ENCODE peak calls at places on chromosomes 4 and X, in eight cellular contexts. O is cardiac fibroblast, T is fibroblast of mammary gland, S is cardiac muscle cell, B is testis, V is fibroblast of the aortic adventitia, K is neural progenitor cell, P is endodermal cell. G is an unnamed sample.

GRCh38 chr4:166252487-166253402 is 379.7 kb downstream of the TLL1 start:
- DNase-seq in K (peak; percentile 57), O (peak; percentile 46), T (peak; percentile 24), S (peak; percentile 38), B (peak; percentile 44), V (peak; percentile 27), P (peak; percentile 60), G (peak; percentile 51)

GRCh38 chr4:75892508-75892907 is 9.7 kb downstream of the PPEF2 start:
- DNase-seq in K (peak; percentile 13), P (peak; percentile 79), T (no peak), S (no peak), V (no peak), B (no peak), O (no peak), G (no peak)

GRCh38 chrX:110852180-110852579 is 56.6 kb upstream of the CHRDL1 start:
- DNase-seq in K (peak; percentile 40), S (peak; percentile 54), P (peak; percentile 61), V (peak; percentile 21), T (peak; percentile 33), B (no peak), O (peak; percentile 24), G (peak; percentile 21)

GRCh38 chr4:146637853-146638800 is 566 bp upstream of the POU4F2 start:
- DNase-seq in S (peak; percentile 18), B (peak; percentile 19), P (peak; percentile 80), T (no peak), K (peak; percentile 46), V (no peak), O (no peak), G (no peak)

GRCh38 chr4:180665994-180666818 is 1577.0 kb upstream of the TENM3 start:
- DNase-seq in V (peak; percentile 32), K (peak; percentile 86), B (peak; percentile 40), S (peak; percentile 84), O (peak; percentile 40), P (peak; percentile 70), T (peak; percentile 68), G (peak; percentile 72)

GRCh38 chr4:64430933-64431332 is 21.7 kb upstream of the TECRL start:
- DNase-seq in V (no peak), O (no peak), S (no peak), T (no peak), B (no peak), P (no peak), K (no peak), G (no peak)

GRCh38 chr4:42436950-42437349 is 39.7 kb downstream of the SHISA3 start:
- DNase-seq in T (no peak), B (no peak), S (no peak), O (no peak), V (no peak), K (no peak), P (no peak), G (no peak)

GRCh38 chr4:7103599-7104365 is 35.9 kb upstream of the GRPEL1 start:
- DNase-seq in O (no peak), S (peak; percentile 37), K (peak; percentile 76), P (peak; percentile 62), B (no peak), V (no peak), T (no peak), G (no peak)

GRCh38 chrX:74104356-74105065 is 199.5 kb upstream of the ZCCHC13 start:
- DNase-seq in K (no peak), V (no peak), B (no peak), O (no peak), S (no peak), T (no peak), P (no peak), G (peak; percentile 61)

GRCh38 chr4:168651374-168651773 is 154.5 kb downstream of the PALLD start:
- DNase-seq in K (peak; percentile 38), O (no peak), V (no peak), B (no peak), S (no peak), T (no peak), P (no peak), G (no peak)

GRCh38 chr4:41569957-41570356 is 32.0 kb downstream of the LIMCH1 start:
- DNase-seq in T (no peak), B (no peak), P (no peak), S (peak; percentile 30), O (no peak), K (peak; percentile 8), V (no peak), G (no peak)

GRCh38 chr4:101948951-101949350 is 158.4 kb downstream of the BANK1 start:
- DNase-seq in P (no peak), T (no peak), V (no peak), B (no peak), O (no peak), K (no peak), S (no peak), G (no peak)

GRCh38 chr4:69025191-69025998 is 70.9 kb upstream of the UGT2B7 start:
- DNase-seq in T (no peak), V (no peak), O (no peak), S (peak; percentile 46), B (no peak), K (peak; percentile 64), P (peak; percentile 68), G (peak; percentile 12)

GRCh38 chr4:119131160-119131559 is 4.5 kb upstream of the MYOZ2 start:
- DNase-seq in S (no peak), K (no peak), B (no peak), O (no peak), V (peak; percentile 18), T (no peak), P (no peak), G (no peak)

GRCh38 chrX:68823413-68824151 is 5.2 kb upstream of the EFNB1 start:
- DNase-seq in P (no peak), O (no peak), V (no peak), S (no peak), T (no peak), K (no peak), B (no peak), G (no peak)

GRCh38 chr4:40193018-40193571 is 3.7 kb upstream of the RHOH start:
- DNase-seq in O (no peak), B (no peak), S (no peak), P (no peak), V (no peak), T (no peak), K (no peak), G (no peak)

GRCh38 chrX:21974011-21974385 is 33.5 kb downstream of the SMS start:
- DNase-seq in P (no peak), T (no peak), V (no peak), O (no peak), K (no peak), B (no peak), S (no peak), G (no peak)

GRCh38 chr4:792729-793108 is 33.2 kb downstream of the CPLX1 start:
- DNase-seq in O (no peak), T (no peak), V (no peak), P (no peak), B (no peak), K (no peak), S (no peak), G (no peak)

GRCh38 chr4:120052840-120053239 is 13.8 kb downstream of the MAD2L1 start:
- DNase-seq in T (peak; percentile 98), O (peak; percentile 99), S (peak; percentile 45), B (no peak), P (no peak), V (peak; percentile 96), K (no peak), G (peak; percentile 100)

GRCh38 chr4:87078987-87079469 is 141.4 kb downstream of the KLHL8 start:
- DNase-seq in K (no peak), S (no peak), O (peak; percentile 92), V (peak; percentile 98), T (peak; percentile 72), P (no peak), B (peak; percentile 32), G (peak; percentile 85)

GRCh38 chr4:169663894-169664293 is 43.5 kb downstream of the CLCN3 start:
- DNase-seq in P (no peak), V (peak; percentile 51), O (peak; percentile 57), B (no peak), S (no peak), T (peak; percentile 20), K (peak; percentile 3), G (peak; percentile 30)

GRCh38 chr4:39825741-39826231 is 127.8 kb downstream of the UBE2K start:
- DNase-seq in B (no peak), O (peak; percentile 41), P (no peak), S (no peak), K (no peak), V (peak; percentile 72), T (peak; percentile 74), G (peak; percentile 62)

GRCh38 chr4:81844717-81845116 is 373.0 kb upstream of the RASGEF1B start:
- DNase-seq in B (peak; percentile 89), P (peak; percentile 92), S (peak; percentile 82), O (peak; percentile 87), T (peak; percentile 66), K (peak; percentile 84), V (peak; percentile 75), G (peak; percentile 83)

GRCh38 chr4:163755013-163755412 is 260.5 kb downstream of the TMA16 start:
- DNase-seq in S (no peak), O (no peak), K (peak; percentile 5), V (peak; percentile 0), P (no peak), T (peak; percentile 50), B (no peak), G (peak; percentile 63)
- TF ChIP-seq CTCF in S (no peak), O (peak; percentile 17), K (peak; percentile 50), V (no peak), P (peak; percentile 65), T (peak; percentile 50), B (peak; percentile 20), G (peak; percentile 55)

DNA sequence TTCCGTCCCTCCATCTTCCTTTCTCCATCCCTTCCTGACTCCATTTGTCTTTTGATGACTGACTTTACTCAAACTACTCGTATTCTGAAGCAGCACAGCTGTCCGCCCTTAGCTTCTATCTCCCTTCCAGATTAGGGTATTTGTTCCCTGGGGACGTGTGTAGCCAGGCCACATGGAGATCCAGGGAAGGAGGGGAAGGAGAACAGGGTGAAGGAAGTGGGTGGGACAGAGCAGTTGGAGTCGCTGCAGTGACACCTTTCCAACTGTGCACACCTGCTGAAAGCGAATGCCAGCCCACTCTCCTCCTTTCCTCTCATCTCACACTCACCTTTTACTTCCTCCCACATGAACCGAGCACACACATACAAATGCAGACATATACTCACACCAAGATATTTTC is 323.8 kb downstream of the DCTD start:
- DNase-seq in V (no peak), O (no peak), S (no peak), T (no peak), P (no peak), B (no peak), K (no peak), G (no peak)
- H3K4me3 ChIP-seq in V (no peak overlapping the region), O (no peak overlapping the region), S (no peak overlapping the region), T (no peak overlapping the region), P (no peak overlapping the region), B (no peak overlapping the region), K (no peak overlapping the region), G (no peak overlapping the region)

DNA sequence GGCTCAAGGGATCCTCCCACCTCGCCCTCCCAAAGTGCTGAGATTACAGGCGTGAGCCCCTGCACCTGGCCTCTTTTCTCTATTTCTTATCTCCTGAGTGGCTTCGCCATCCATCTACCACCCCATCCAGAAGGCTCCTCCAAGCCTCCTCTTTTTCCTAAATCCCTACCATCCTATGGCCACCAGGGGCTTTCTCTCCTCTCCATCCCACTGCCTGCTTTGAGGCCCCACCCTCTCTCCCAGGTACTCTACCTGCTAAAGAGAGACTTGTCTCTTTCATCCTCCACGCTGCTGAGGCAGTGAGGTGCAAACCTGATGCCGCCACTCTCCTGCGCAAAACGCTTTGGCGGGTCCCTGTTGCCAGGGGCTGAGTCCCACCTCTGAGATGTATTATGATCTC is 7.0 kb downstream of the RS1 start:
- DNase-seq in S (no peak), P (peak; percentile 72), K (no peak), O (no peak), T (no peak), B (no peak), V (no peak), G (no peak)
- TF ChIP-seq CTCF in S (no peak), P (peak; percentile 66), K (peak; percentile 21), O (no peak), T (no peak), B (no peak), V (no peak), G (no peak)

GRCh38 chrX:130111220-130111934 is 1.1 kb upstream of the ELF4 start:
- DNase-seq in S (peak; percentile 22), T (no peak), V (peak; percentile 30), P (no peak), O (peak; percentile 27), K (no peak), B (no peak), G (no peak)
- H3K4me3 ChIP-seq in S (no peak overlapping the region), T (peak overlapping the region; percentile 4), V (peak overlapping the region; percentile 52), P (no peak overlapping the region), O (peak overlapping the region; percentile 39), K (no peak overlapping the region), B (no peak overlapping the region), G (peak overlapping the region; percentile 43)